ENCODE peak calls at places on chromosomes 16 and 17, in six cellular contexts. One of them, this sample, is unnamed.

GRCh38 chr17:81184596-81184995 is 18.6 kb upstream of the AATK start:
- DNase-seq in HAP-1: no peak
- DNase-seq in iPS-NIHi11: peak
- DNase-seq in HFFc6: no peak
- DNase-seq in GM10248: no peak
- DNase-seq in activated CD4-positive, alpha-beta memory T cell treated with anti-CD3 and anti-CD28 coated beads, Interleukin-2, amount 10 ng/mL, durations not matched to agents 7 days and 5 days: no peak
- DNase-seq in this sample: no peak

GRCh38 chr16:26330654-26331053 is 638.9 kb downstream of the HS3ST4 start:
- DNase-seq in HAP-1: no peak
- DNase-seq in iPS-NIHi11: no peak
- DNase-seq in HFFc6: no peak
- DNase-seq in GM10248: no peak
- DNase-seq in activated CD4-positive, alpha-beta memory T cell treated with anti-CD3 and anti-CD28 coated beads, Interleukin-2, amount 10 ng/mL, durations not matched to agents 7 days and 5 days: no peak
- DNase-seq in this sample: no peak

GRCh38 chr16:47143677-47144558 is at the start of gene NETO2:
- DNase-seq in HAP-1: peak
- DNase-seq in iPS-NIHi11: peak
- DNase-seq in HFFc6: peak
- DNase-seq in GM10248: peak
- DNase-seq in activated CD4-positive, alpha-beta memory T cell treated with anti-CD3 and anti-CD28 coated beads, Interleukin-2, amount 10 ng/mL, durations not matched to agents 7 days and 5 days: peak
- DNase-seq in this sample: peak

GRCh38 chr17:13833921-13834320 is 232.2 kb upstream of the HS3ST3A1 start:
- DNase-seq in HAP-1: no peak
- DNase-seq in iPS-NIHi11: no peak
- DNase-seq in HFFc6: no peak
- DNase-seq in GM10248: no peak
- DNase-seq in activated CD4-positive, alpha-beta memory T cell treated with anti-CD3 and anti-CD28 coated beads, Interleukin-2, amount 10 ng/mL, durations not matched to agents 7 days and 5 days: no peak
- DNase-seq in this sample: no peak

GRCh38 chr16:50742521-50743150 is 750 bp downstream of the CYLD start:
- DNase-seq in HAP-1: peak
- DNase-seq in iPS-NIHi11: peak
- DNase-seq in HFFc6: peak
- DNase-seq in GM10248: peak
- DNase-seq in activated CD4-positive, alpha-beta memory T cell treated with anti-CD3 and anti-CD28 coated beads, Interleukin-2, amount 10 ng/mL, durations not matched to agents 7 days and 5 days: peak
- DNase-seq in this sample: no peak

GRCh38 chr17:58117382-58117781 is 30.8 kb upstream of the OR4D1 start:
- DNase-seq in HAP-1: no peak
- DNase-seq in iPS-NIHi11: no peak
- DNase-seq in HFFc6: no peak
- DNase-seq in GM10248: no peak
- DNase-seq in activated CD4-positive, alpha-beta memory T cell treated with anti-CD3 and anti-CD28 coated beads, Interleukin-2, amount 10 ng/mL, durations not matched to agents 7 days and 5 days: no peak
- DNase-seq in this sample: no peak

GRCh38 chr16:67561824-67562525 is 351 bp upstream of the CTCF start:
- DNase-seq in HAP-1: peak
- DNase-seq in iPS-NIHi11: peak
- DNase-seq in HFFc6: peak
- DNase-seq in GM10248: peak
- DNase-seq in activated CD4-positive, alpha-beta memory T cell treated with anti-CD3 and anti-CD28 coated beads, Interleukin-2, amount 10 ng/mL, durations not matched to agents 7 days and 5 days: peak
- DNase-seq in this sample: peak

GRCh38 chr16:7026639-7027038 is 306.0 kb upstream of the RBFOX1 start:
- DNase-seq in HAP-1: no peak
- DNase-seq in iPS-NIHi11: no peak
- DNase-seq in HFFc6: no peak
- DNase-seq in GM10248: no peak
- DNase-seq in activated CD4-positive, alpha-beta memory T cell treated with anti-CD3 and anti-CD28 coated beads, Interleukin-2, amount 10 ng/mL, durations not matched to agents 7 days and 5 days: no peak
- DNase-seq in this sample: no peak

GRCh38 chr17:51997723-51998122 is 160.8 kb downstream of the CA10 start:
- DNase-seq in HAP-1: no peak
- DNase-seq in iPS-NIHi11: no peak
- DNase-seq in HFFc6: no peak
- DNase-seq in GM10248: no peak
- DNase-seq in activated CD4-positive, alpha-beta memory T cell treated with anti-CD3 and anti-CD28 coated beads, Interleukin-2, amount 10 ng/mL, durations not matched to agents 7 days and 5 days: no peak
- DNase-seq in this sample: no peak

GRCh38 chr17:33603794-33604193 is 310.7 kb upstream of the ASIC2 start:
- DNase-seq in HAP-1: no peak
- DNase-seq in iPS-NIHi11: no peak
- DNase-seq in HFFc6: no peak
- DNase-seq in GM10248: no peak
- DNase-seq in activated CD4-positive, alpha-beta memory T cell treated with anti-CD3 and anti-CD28 coated beads, Interleukin-2, amount 10 ng/mL, durations not matched to agents 7 days and 5 days: no peak
- DNase-seq in this sample: no peak

GRCh38 chr17:44219126-44219635 is 294 bp downstream of the UBTF start:
- DNase-seq in HAP-1: no peak
- DNase-seq in iPS-NIHi11: peak
- DNase-seq in HFFc6: no peak
- DNase-seq in GM10248: peak
- DNase-seq in activated CD4-positive, alpha-beta memory T cell treated with anti-CD3 and anti-CD28 coated beads, Interleukin-2, amount 10 ng/mL, durations not matched to agents 7 days and 5 days: peak
- DNase-seq in this sample: no peak

GRCh38 chr16:69316595-69317034 is 5.5 kb downstream of the VPS4A start:
- DNase-seq in HAP-1: no peak
- DNase-seq in iPS-NIHi11: no peak
- DNase-seq in HFFc6: no peak
- DNase-seq in GM10248: no peak
- DNase-seq in activated CD4-positive, alpha-beta memory T cell treated with anti-CD3 and anti-CD28 coated beads, Interleukin-2, amount 10 ng/mL, durations not matched to agents 7 days and 5 days: no peak
- DNase-seq in this sample: no peak

GRCh38 chr16:73063854-73064226 is 15.9 kb upstream of the ZFHX3 start:
- DNase-seq in HAP-1: no peak
- DNase-seq in iPS-NIHi11: no peak
- DNase-seq in HFFc6: no peak
- DNase-seq in GM10248: no peak
- DNase-seq in activated CD4-positive, alpha-beta memory T cell treated with anti-CD3 and anti-CD28 coated beads, Interleukin-2, amount 10 ng/mL, durations not matched to agents 7 days and 5 days: no peak
- DNase-seq in this sample: no peak

GRCh38 chr16:84979516-84979915 is 31.8 kb downstream of the ZDHHC7 start:
- DNase-seq in HAP-1: no peak
- DNase-seq in iPS-NIHi11: no peak
- DNase-seq in HFFc6: no peak
- DNase-seq in GM10248: no peak
- DNase-seq in activated CD4-positive, alpha-beta memory T cell treated with anti-CD3 and anti-CD28 coated beads, Interleukin-2, amount 10 ng/mL, durations not matched to agents 7 days and 5 days: no peak
- DNase-seq in this sample: no peak

GRCh38 chr16:19307587-19308241 is 22.2 kb downstream of the CLEC19A start:
- DNase-seq in HAP-1: peak
- DNase-seq in iPS-NIHi11: peak
- DNase-seq in HFFc6: no peak
- DNase-seq in GM10248: no peak
- DNase-seq in activated CD4-positive, alpha-beta memory T cell treated with anti-CD3 and anti-CD28 coated beads, Interleukin-2, amount 10 ng/mL, durations not matched to agents 7 days and 5 days: no peak
- DNase-seq in this sample: no peak

GRCh38 chr16:4214215-4214621 is 27.7 kb downstream of the SRL start:
- DNase-seq in HAP-1: no peak
- DNase-seq in iPS-NIHi11: peak
- DNase-seq in HFFc6: peak
- DNase-seq in GM10248: no peak
- DNase-seq in activated CD4-positive, alpha-beta memory T cell treated with anti-CD3 and anti-CD28 coated beads, Interleukin-2, amount 10 ng/mL, durations not matched to agents 7 days and 5 days: no peak
- DNase-seq in this sample: peak

GRCh38 chr16:21950782-21951521 is 2.2 kb upstream of the UQCRC2 start:
- DNase-seq in HAP-1: no peak
- DNase-seq in iPS-NIHi11: peak
- DNase-seq in HFFc6: peak
- DNase-seq in GM10248: peak
- DNase-seq in activated CD4-positive, alpha-beta memory T cell treated with anti-CD3 and anti-CD28 coated beads, Interleukin-2, amount 10 ng/mL, durations not matched to agents 7 days and 5 days: peak
- DNase-seq in this sample: peak

GRCh38 chr16:57694191-57694555 is 433 bp upstream of the DRC7 start:
- DNase-seq in HAP-1: no peak
- DNase-seq in iPS-NIHi11: no peak
- DNase-seq in HFFc6: no peak
- DNase-seq in GM10248: no peak
- DNase-seq in activated CD4-positive, alpha-beta memory T cell treated with anti-CD3 and anti-CD28 coated beads, Interleukin-2, amount 10 ng/mL, durations not matched to agents 7 days and 5 days: no peak
- DNase-seq in this sample: no peak

GRCh38 chr17:38824899-38825761 is at the start of gene CWC25:
- DNase-seq in HAP-1: peak
- DNase-seq in iPS-NIHi11: peak
- DNase-seq in HFFc6: peak
- DNase-seq in GM10248: peak
- DNase-seq in activated CD4-positive, alpha-beta memory T cell treated with anti-CD3 and anti-CD28 coated beads, Interleukin-2, amount 10 ng/mL, durations not matched to agents 7 days and 5 days: peak
- DNase-seq in this sample: peak

GRCh38 chr17:26818736-26819135 is 475.2 kb upstream of the WSB1 start:
- DNase-seq in HAP-1: no peak
- DNase-seq in iPS-NIHi11: no peak
- DNase-seq in HFFc6: no peak
- DNase-seq in GM10248: no peak
- DNase-seq in activated CD4-positive, alpha-beta memory T cell treated with anti-CD3 and anti-CD28 coated beads, Interleukin-2, amount 10 ng/mL, durations not matched to agents 7 days and 5 days: no peak
- DNase-seq in this sample: no peak

GRCh38 chr17:35293151-35293837 is 50.4 kb downstream of the SLFN5 start:
- DNase-seq in HAP-1: no peak
- DNase-seq in iPS-NIHi11: no peak
- DNase-seq in HFFc6: no peak
- DNase-seq in GM10248: no peak
- DNase-seq in activated CD4-positive, alpha-beta memory T cell treated with anti-CD3 and anti-CD28 coated beads, Interleukin-2, amount 10 ng/mL, durations not matched to agents 7 days and 5 days: no peak
- DNase-seq in this sample: no peak

This sample was measured in brain microvascular endothelial cell.